ENCODE peak calls at places on chromosomes 2 and 18, in five cellular contexts. Y, D, U, K and P are unnamed samples. For H3K4me1, the result is how much of the 10 kb centered on the place peaks cover.

GRCh38 chr2:54107455-54107764 is 8.0 kb upstream of the ACYP2 start:
- DNase-seq in Y (no peak), D (no peak), U (no peak), K (no peak), P (no peak)

GRCh38 chr2:233142355-233142897 is 82.3 kb downstream of the INPP5D start:
- DNase-seq in Y (no peak), D (no peak), U (no peak), K (no peak), P (no peak)

GRCh38 chr2:120675460-120676130 is 60.1 kb upstream of the GLI2 start:
- DNase-seq in Y (peak), D (peak), U (peak), K (peak), P (peak)

GRCh38 chr2:197121255-197121654 is 189.3 kb downstream of the ANKRD44 start:
- DNase-seq in Y (no peak), D (no peak), U (no peak), K (no peak), P (no peak)

GRCh38 chr2:126778561-126779285 is 120.0 kb upstream of the TEX51 start:
- DNase-seq in Y (no peak), D (no peak), U (no peak), K (no peak), P (no peak)

GRCh38 chr2:177245010-177245422 is 19.5 kb downstream of the NFE2L2 start:
- DNase-seq in Y (no peak), D (no peak), U (no peak), K (peak), P (no peak)

GRCh38 chr2:233542507-233542906 is 24.1 kb downstream of the USP40 start:
- DNase-seq in Y (peak), D (no peak), U (peak), K (no peak), P (no peak)

GRCh38 chr2:173963323-173963816 is 1.8 kb downstream of the SP3 start:
- DNase-seq in Y (peak), D (no peak), U (peak), K (peak), P (no peak)

GRCh38 chr2:176491172-176491904 is 222.1 kb downstream of the MTX2 start:
- DNase-seq in Y (peak), D (no peak), U (no peak), K (no peak), P (peak)

GRCh38 chr18:77124452-77124922 is 8.1 kb downstream of the MBP start:
- DNase-seq in Y (peak), D (no peak), U (peak), K (no peak), P (no peak)

GRCh38 chr2:73870084-73870483 is 22.7 kb upstream of the ACTG2 start:
- DNase-seq in Y (peak), D (no peak), U (peak), K (no peak), P (no peak)

GRCh38 chr2:166126014-166126639 is 1.7 kb downstream of the SCN1A start:
- DNase-seq in Y (no peak), D (no peak), U (no peak), K (no peak), P (no peak)

GRCh38 chr18:57789105-57789504 is 14.0 kb downstream of the ATP8B1 start:
- DNase-seq in Y (no peak), D (no peak), U (no peak), K (no peak), P (no peak)

GRCh38 chr2:121076885-121077549 is 208.0 kb downstream of the TFCP2L1 start:
- DNase-seq in Y (no peak), D (peak), U (peak), K (peak), P (peak)

GRCh38 chr2:211281430-211282073 is 725.2 kb downstream of the CPS1 start:
- DNase-seq in Y (no peak), D (peak), U (no peak), K (no peak), P (no peak)

GRCh38 chr2:189601043-189601442 is 20.5 kb upstream of the SLC40A1 start:
- DNase-seq in Y (no peak), D (no peak), U (no peak), K (no peak), P (no peak)

GRCh38 chr2:207805566-207806226 is 36.0 kb upstream of the FZD5 start:
- DNase-seq in Y (no peak), D (no peak), U (no peak), K (no peak), P (no peak)

GRCh38 chr18:36419913-36420531 is 122.5 kb downstream of the FHOD3 start:
- DNase-seq in Y (no peak), D (no peak), U (no peak), K (no peak), P (no peak)

GRCh38 chr2:162318280-162319222 is at the start of gene IFIH1:
- DNase-seq in Y (peak), D (peak), U (peak), K (peak), P (peak)
- TF ChIP-seq CTCF in Y (peak), D (peak), U (peak), K (peak), P (no peak)

DNA sequence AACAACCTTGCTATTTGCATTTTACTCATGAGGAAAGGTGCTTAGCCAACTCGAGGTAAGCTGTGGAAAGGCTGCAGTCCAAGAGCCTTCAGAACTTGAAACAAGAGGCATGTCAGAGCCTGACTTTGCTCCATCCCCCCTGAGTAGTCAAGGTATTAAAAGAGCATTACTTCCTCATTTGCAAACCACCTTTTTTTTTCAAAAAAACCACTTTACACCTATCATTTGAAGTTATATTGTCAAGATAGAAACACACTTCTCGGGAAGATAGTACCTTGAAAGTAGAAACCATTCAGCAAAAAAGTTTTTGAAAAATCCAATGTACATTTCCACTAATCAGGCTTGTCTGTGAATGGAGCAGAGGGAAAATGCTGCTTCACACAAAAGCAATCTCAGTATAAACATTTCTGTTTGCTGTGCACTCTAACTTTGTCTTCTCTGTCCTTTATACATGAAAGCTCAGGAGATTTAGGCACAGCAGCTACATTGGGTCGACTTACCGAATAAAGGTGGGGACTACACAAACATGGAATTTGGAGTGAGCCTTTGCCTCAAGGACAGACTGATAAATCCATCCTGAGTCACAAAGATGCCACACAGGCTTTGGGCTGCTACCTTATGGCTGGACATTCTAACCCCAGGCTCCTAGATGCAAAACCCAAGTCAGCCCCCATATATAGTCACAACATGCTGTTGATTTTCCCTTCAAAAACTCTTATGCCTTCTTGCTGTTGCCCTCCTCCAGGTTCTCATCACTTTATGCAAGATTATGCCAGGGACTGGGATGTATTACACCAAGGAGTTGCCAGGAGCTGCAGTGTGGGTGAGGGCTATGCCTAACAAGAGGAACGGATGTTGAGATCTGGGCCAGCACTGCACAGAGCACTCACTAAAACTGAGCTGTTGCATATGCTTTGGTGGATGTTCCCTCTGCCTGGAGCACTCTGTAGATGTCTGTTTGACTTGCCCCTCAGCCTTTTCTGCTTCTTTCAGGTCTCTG is 41.4 kb upstream of the EML4 start:
- DNase-seq in Y (no peak), D (no peak), U (no peak), K (no peak), P (no peak)
- H3K4me1 ChIP-seq in Y (under half), D (under half), U (under half), K (half or more), P (under half)

DNA sequence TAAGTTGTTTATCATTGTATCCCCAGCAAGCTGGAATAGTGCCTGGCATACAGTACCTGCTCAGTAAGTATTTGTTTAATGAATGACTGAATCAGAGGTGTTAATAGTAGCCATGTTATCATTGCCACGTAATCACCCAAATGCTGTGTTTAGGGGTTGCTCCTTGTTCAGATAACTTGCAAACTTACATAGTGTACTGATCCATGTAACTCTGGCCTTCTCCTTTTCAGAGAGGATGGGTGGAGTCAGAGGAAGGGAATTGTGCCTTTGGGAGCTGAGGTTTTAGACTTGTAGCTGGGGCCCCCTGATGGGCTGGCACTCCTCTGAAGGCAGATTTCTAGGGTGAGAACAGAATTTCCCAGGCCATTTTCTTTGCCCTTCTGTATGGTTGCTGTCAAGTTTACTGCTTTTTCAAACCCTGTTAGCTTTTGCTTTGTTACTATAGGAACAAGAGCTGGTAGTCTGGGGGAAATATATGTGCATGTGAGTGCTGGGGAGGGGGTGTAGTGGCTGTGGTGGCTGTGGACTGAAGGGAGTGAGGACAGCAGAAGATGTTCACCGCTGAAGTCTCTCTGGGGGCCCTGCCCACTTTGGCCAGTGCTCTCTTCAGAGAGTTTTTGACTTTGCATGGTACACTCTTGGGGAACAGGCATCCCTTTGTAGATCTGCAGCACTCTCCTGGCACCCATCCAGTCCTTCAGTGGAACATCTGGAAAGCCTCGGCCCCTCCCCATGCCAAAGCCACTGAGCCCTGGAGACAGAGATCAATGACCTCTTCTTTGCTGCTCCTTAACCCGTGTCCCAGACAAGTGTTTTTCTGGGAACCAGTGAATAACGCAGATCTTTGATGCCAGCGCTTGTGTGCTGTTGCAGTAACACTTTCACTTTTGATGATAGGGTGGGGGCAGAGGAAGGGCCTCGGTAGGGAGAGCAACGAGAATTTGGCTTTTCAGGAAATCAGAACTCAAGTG is 208.9 kb downstream of the PRKCE start:
- DNase-seq in Y (peak), D (no peak), U (peak), K (no peak), P (peak)
- TF ChIP-seq CTCF in Y (no peak), D (no peak), U (no peak), K (no peak), P (no peak)

GRCh38 chr2:28268386-28268785 is 124.3 kb upstream of the FOSL2 start:
- DNase-seq in Y (no peak), D (no peak), U (no peak), K (no peak), P (no peak)
- H3K4me1 ChIP-seq in Y (under half), D (under half), U (under half), K (under half), P (under half)